ENCODE peak calls at places on chromosome 20, in five cellular contexts. One of them, this sample, is unnamed.

GRCh38 chr20:31860431-31861345 is 9.6 kb downstream of the DUSP15 start:
- DNase-seq in mucosa of descending colon: no peak
- DNase-seq in tibial artery: no peak
- DNase-seq in GM13976: peak
- DNase-seq in astrocyte of the spinal cord: no peak
- DNase-seq in this sample: no peak

GRCh38 chr20:5862703-5863039 is 87.7 kb downstream of the TRMT6 start:
- DNase-seq in mucosa of descending colon: no peak
- DNase-seq in tibial artery: no peak
- DNase-seq in GM13976: no peak
- DNase-seq in astrocyte of the spinal cord: no peak
- DNase-seq in this sample: no peak

GRCh38 chr20:4375881-4376280 is 345.8 kb upstream of the PRND start:
- DNase-seq in mucosa of descending colon: no peak
- DNase-seq in tibial artery: no peak
- DNase-seq in GM13976: no peak
- DNase-seq in astrocyte of the spinal cord: peak
- DNase-seq in this sample: no peak

GRCh38 chr20:10370091-10370887 is 63.7 kb downstream of the MKKS start:
- DNase-seq in mucosa of descending colon: no peak
- DNase-seq in tibial artery: no peak
- DNase-seq in GM13976: no peak
- DNase-seq in astrocyte of the spinal cord: no peak
- DNase-seq in this sample: no peak

GRCh38 chr20:57352305-57352704 is 1.2 kb downstream of the RAE1 start:
- DNase-seq in mucosa of descending colon: no peak
- DNase-seq in tibial artery: no peak
- DNase-seq in GM13976: no peak
- DNase-seq in astrocyte of the spinal cord: no peak
- DNase-seq in this sample: no peak

GRCh38 chr20:61477366-61477966 is 225.4 kb downstream of the CDH4 start:
- DNase-seq in mucosa of descending colon: no peak
- DNase-seq in tibial artery: no peak
- DNase-seq in GM13976: no peak
- DNase-seq in astrocyte of the spinal cord: no peak
- DNase-seq in this sample: no peak

GRCh38 chr20:2814587-2815051 is at the start of gene C20orf141:
- DNase-seq in mucosa of descending colon: no peak
- DNase-seq in tibial artery: no peak
- DNase-seq in GM13976: no peak
- DNase-seq in astrocyte of the spinal cord: peak
- DNase-seq in this sample: no peak

GRCh38 chr20:51678041-51678697 is 90.0 kb downstream of the ATP9A start:
- DNase-seq in mucosa of descending colon: no peak
- DNase-seq in tibial artery: no peak
- DNase-seq in GM13976: no peak
- DNase-seq in astrocyte of the spinal cord: peak
- DNase-seq in this sample: no peak

GRCh38 chr20:24938498-24938897 is 10.6 kb upstream of the CST7 start:
- DNase-seq in mucosa of descending colon: no peak
- DNase-seq in tibial artery: no peak
- DNase-seq in GM13976: no peak
- DNase-seq in astrocyte of the spinal cord: no peak
- DNase-seq in this sample: no peak

GRCh38 chr20:34246126-34246626 is 5.0 kb downstream of the ASIP start:
- DNase-seq in mucosa of descending colon: no peak
- DNase-seq in tibial artery: no peak
- DNase-seq in GM13976: no peak
- DNase-seq in astrocyte of the spinal cord: no peak
- DNase-seq in this sample: no peak

GRCh38 chr20:36544134-36545018 is 3.1 kb downstream of the MYL9 start:
- DNase-seq in mucosa of descending colon: no peak
- DNase-seq in tibial artery: peak
- DNase-seq in GM13976: no peak
- DNase-seq in astrocyte of the spinal cord: peak
- DNase-seq in this sample: no peak

GRCh38 chr20:25195014-25195961 is at the start of gene ENTPD6:
- DNase-seq in mucosa of descending colon: peak
- DNase-seq in tibial artery: peak
- DNase-seq in GM13976: peak
- DNase-seq in astrocyte of the spinal cord: peak
- DNase-seq in this sample: peak

GRCh38 chr20:22354647-22355046 is 229.7 kb downstream of the FOXA2 start:
- DNase-seq in mucosa of descending colon: no peak
- DNase-seq in tibial artery: no peak
- DNase-seq in GM13976: no peak
- DNase-seq in astrocyte of the spinal cord: no peak
- DNase-seq in this sample: no peak

GRCh38 chr20:64133951-64134407 is 26.6 kb upstream of the NPBWR2 start:
- DNase-seq in mucosa of descending colon: no peak
- DNase-seq in tibial artery: peak
- DNase-seq in GM13976: no peak
- DNase-seq in astrocyte of the spinal cord: no peak
- DNase-seq in this sample: no peak

GRCh38 chr20:48039514-48039913 is 254.2 kb upstream of the SULF2 start:
- DNase-seq in mucosa of descending colon: no peak
- DNase-seq in tibial artery: no peak
- DNase-seq in GM13976: no peak
- DNase-seq in astrocyte of the spinal cord: no peak
- DNase-seq in this sample: no peak

GRCh38 chr20:60060006-60060557 is 101.9 kb downstream of the CDH26 start:
- DNase-seq in mucosa of descending colon: no peak
- DNase-seq in tibial artery: no peak
- DNase-seq in GM13976: no peak
- DNase-seq in astrocyte of the spinal cord: no peak
- DNase-seq in this sample: no peak

GRCh38 chr20:17586250-17586649 is 16.4 kb downstream of the DSTN start:
- DNase-seq in mucosa of descending colon: no peak
- DNase-seq in tibial artery: no peak
- DNase-seq in GM13976: no peak
- DNase-seq in astrocyte of the spinal cord: no peak
- DNase-seq in this sample: no peak

GRCh38 chr20:32589256-32589655 is 4.1 kb upstream of the NOL4L start:
- DNase-seq in mucosa of descending colon: no peak
- DNase-seq in tibial artery: no peak
- DNase-seq in GM13976: no peak
- DNase-seq in astrocyte of the spinal cord: no peak
- DNase-seq in this sample: no peak

GRCh38 chr20:42406826-42407225 is 782.9 kb downstream of the PTPRT start:
- DNase-seq in mucosa of descending colon: no peak
- DNase-seq in tibial artery: no peak
- DNase-seq in GM13976: no peak
- DNase-seq in astrocyte of the spinal cord: no peak
- DNase-seq in this sample: no peak

GRCh38 chr20:8301655-8302054 is 169.6 kb downstream of the PLCB1 start:
- DNase-seq in mucosa of descending colon: no peak
- DNase-seq in tibial artery: no peak
- DNase-seq in GM13976: no peak
- DNase-seq in astrocyte of the spinal cord: peak
- DNase-seq in this sample: no peak

GRCh38 chr20:8303651-8304050 is 171.6 kb downstream of the PLCB1 start:
- DNase-seq in mucosa of descending colon: no peak
- DNase-seq in tibial artery: no peak
- DNase-seq in GM13976: no peak
- DNase-seq in astrocyte of the spinal cord: no peak
- DNase-seq in this sample: no peak

GRCh38 chr20:8306916-8307315 is 174.8 kb downstream of the PLCB1 start:
- DNase-seq in mucosa of descending colon: no peak
- DNase-seq in tibial artery: no peak
- DNase-seq in GM13976: no peak
- DNase-seq in astrocyte of the spinal cord: no peak
- DNase-seq in this sample: no peak

GRCh38 chr20:8304124-8304800 is 172.2 kb downstream of the PLCB1 start:
- DNase-seq in mucosa of descending colon: no peak
- DNase-seq in tibial artery: no peak
- DNase-seq in GM13976: no peak
- DNase-seq in astrocyte of the spinal cord: no peak
- DNase-seq in this sample: no peak

GRCh38 chr20:8305449-8305978 is 173.4 kb downstream of the PLCB1 start:
- DNase-seq in mucosa of descending colon: peak
- DNase-seq in tibial artery: no peak
- DNase-seq in GM13976: peak
- DNase-seq in astrocyte of the spinal cord: peak
- DNase-seq in this sample: peak
- TF ChIP-seq CTCF in mucosa of descending colon: peak
- TF ChIP-seq CTCF in tibial artery: peak
- TF ChIP-seq CTCF in GM13976: peak
- TF ChIP-seq CTCF in astrocyte of the spinal cord: peak
- TF ChIP-seq CTCF in this sample: peak

GRCh38 chr20:43462369-43463132 is 4.9 kb downstream of the SRSF6 start:
- DNase-seq in mucosa of descending colon: no peak
- DNase-seq in tibial artery: no peak
- DNase-seq in GM13976: no peak
- DNase-seq in astrocyte of the spinal cord: no peak
- DNase-seq in this sample: no peak

GRCh38 chr20:43463133-43463863 is 5.6 kb downstream of the SRSF6 start:
- DNase-seq in mucosa of descending colon: no peak
- DNase-seq in tibial artery: no peak
- DNase-seq in GM13976: no peak
- DNase-seq in astrocyte of the spinal cord: no peak
- DNase-seq in this sample: no peak

GRCh38 chr20:43460830-43461200 is 3.1 kb downstream of the SRSF6 start:
- DNase-seq in mucosa of descending colon: no peak
- DNase-seq in tibial artery: no peak
- DNase-seq in GM13976: no peak
- DNase-seq in astrocyte of the spinal cord: no peak
- DNase-seq in this sample: no peak

GRCh38 chr20:43460172-43460829 is 2.6 kb downstream of the SRSF6 start:
- DNase-seq in mucosa of descending colon: no peak
- DNase-seq in tibial artery: no peak
- DNase-seq in GM13976: no peak
- DNase-seq in astrocyte of the spinal cord: no peak
- DNase-seq in this sample: no peak

DNA sequence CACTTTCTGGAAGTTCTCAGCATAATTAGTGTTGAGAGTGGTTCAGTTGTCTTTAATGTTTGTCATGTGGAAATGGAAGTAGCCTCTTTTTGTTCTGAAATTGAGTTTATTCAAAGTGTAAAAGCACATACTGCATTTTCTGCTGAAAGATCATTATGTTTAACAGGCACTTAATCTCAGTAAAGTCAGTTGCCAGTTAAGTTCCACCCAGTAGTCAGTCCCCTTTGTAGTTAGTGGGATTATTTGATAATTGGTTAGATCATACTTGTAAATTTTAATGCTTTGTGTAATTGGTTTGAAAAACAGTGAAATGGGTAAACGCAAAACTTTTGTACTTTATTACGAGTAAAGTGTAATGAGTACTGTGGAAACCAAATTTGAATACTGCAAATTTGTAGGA is 4.2 kb downstream of the SRSF6 start:
- DNase-seq in mucosa of descending colon: no peak
- DNase-seq in tibial artery: no peak
- DNase-seq in GM13976: no peak
- DNase-seq in astrocyte of the spinal cord: no peak
- DNase-seq in this sample: no peak
- TF ChIP-seq CTCF in mucosa of descending colon: no peak
- TF ChIP-seq CTCF in tibial artery: no peak
- TF ChIP-seq CTCF in GM13976: no peak
- TF ChIP-seq CTCF in astrocyte of the spinal cord: no peak
- TF ChIP-seq CTCF in this sample: no peak

GRCh38 chr20:38811769-38812168 is 6.3 kb downstream of the PPP1R16B start:
- DNase-seq in mucosa of descending colon: no peak
- DNase-seq in tibial artery: no peak
- DNase-seq in GM13976: no peak
- DNase-seq in astrocyte of the spinal cord: no peak
- DNase-seq in this sample: no peak

GRCh38 chr20:38809942-38810341 is 4.4 kb downstream of the PPP1R16B start:
- DNase-seq in mucosa of descending colon: no peak
- DNase-seq in tibial artery: no peak
- DNase-seq in GM13976: no peak
- DNase-seq in astrocyte of the spinal cord: no peak
- DNase-seq in this sample: peak

GRCh38 chr20:38812915-38813573 is 7.5 kb downstream of the PPP1R16B start:
- DNase-seq in mucosa of descending colon: no peak
- DNase-seq in tibial artery: no peak
- DNase-seq in GM13976: no peak
- DNase-seq in astrocyte of the spinal cord: no peak
- DNase-seq in this sample: no peak

GRCh38 chr20:38810926-38811325 is 5.4 kb downstream of the PPP1R16B start:
- DNase-seq in mucosa of descending colon: no peak
- DNase-seq in tibial artery: no peak
- DNase-seq in GM13976: no peak
- DNase-seq in astrocyte of the spinal cord: no peak
- DNase-seq in this sample: no peak

DNA sequence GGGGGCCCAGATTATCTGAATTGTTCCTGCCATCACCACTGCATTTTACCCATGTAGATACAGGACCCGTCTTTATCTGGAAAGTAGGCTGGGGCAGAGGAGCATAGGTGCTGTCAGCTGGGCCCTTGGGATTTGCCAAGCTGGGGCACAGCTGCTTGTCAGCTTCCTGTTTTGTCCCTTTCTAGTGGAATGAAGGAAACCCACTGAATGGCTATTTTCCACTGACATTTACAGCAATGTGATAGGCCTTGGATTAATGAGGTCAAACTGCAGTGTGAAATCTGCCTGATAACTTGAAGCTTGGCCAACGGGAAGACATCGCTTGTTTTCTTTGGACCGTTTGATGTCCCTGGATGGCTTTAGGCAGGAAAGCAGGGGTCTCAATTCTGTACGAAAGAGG is 6.7 kb downstream of the PPP1R16B start:
- DNase-seq in mucosa of descending colon: no peak
- DNase-seq in tibial artery: no peak
- DNase-seq in GM13976: no peak
- DNase-seq in astrocyte of the spinal cord: no peak
- DNase-seq in this sample: no peak
- TF ChIP-seq CTCF in mucosa of descending colon: no peak
- TF ChIP-seq CTCF in tibial artery: no peak
- TF ChIP-seq CTCF in GM13976: no peak
- TF ChIP-seq CTCF in astrocyte of the spinal cord: no peak
- TF ChIP-seq CTCF in this sample: no peak

GRCh38 chr20:46089338-46090094 is at the start of gene NCOA5:
- DNase-seq in mucosa of descending colon: peak
- DNase-seq in tibial artery: peak
- DNase-seq in GM13976: peak
- DNase-seq in astrocyte of the spinal cord: peak
- DNase-seq in this sample: peak
- TF ChIP-seq CTCF in mucosa of descending colon: peak
- TF ChIP-seq CTCF in tibial artery: no peak
- TF ChIP-seq CTCF in GM13976: peak
- TF ChIP-seq CTCF in astrocyte of the spinal cord: no peak
- TF ChIP-seq CTCF in this sample: no peak

GRCh38 chr20:12838261-12838866 is 170.4 kb upstream of the SPTLC3 start:
- DNase-seq in mucosa of descending colon: no peak
- DNase-seq in tibial artery: no peak
- DNase-seq in GM13976: no peak
- DNase-seq in astrocyte of the spinal cord: no peak
- DNase-seq in this sample: no peak
- TF ChIP-seq CTCF in mucosa of descending colon: no peak
- TF ChIP-seq CTCF in tibial artery: no peak
- TF ChIP-seq CTCF in GM13976: peak
- TF ChIP-seq CTCF in astrocyte of the spinal cord: no peak
- TF ChIP-seq CTCF in this sample: peak

This sample was measured in GM06990.